ENCODE peak calls at places on chromosomes 6 and 20, in five cellular contexts. X is stimulated activated CD4-positive, alpha-beta T cell treated with anti-CD3 and anti-CD28 coated beads, Interleukin-15, amount 100 ng/mL, for 1 hour; Z is HT-29; F is cardiac septum; S is Kasumi-1. W is an unnamed sample.
A peak's percentile ranks its signal among the peaks of the same experiment; 100 is the strongest.

GRCh38 chr6:141169419-141169818 is 963.3 kb upstream of the GJE1 start:
- DNase-seq in Z (no peak), F (no peak), X (no peak), S (no peak), W (peak; percentile 90)

GRCh38 chr20:32585519-32586127 is 490 bp upstream of the NOL4L start:
- DNase-seq in Z (no peak), S (no peak), X (no peak), F (no peak), W (no peak)

GRCh38 chr6:139334791-139335446 is 39.5 kb downstream of the CITED2 start:
- DNase-seq in F (no peak), S (peak; percentile 29), X (no peak), Z (no peak), W (peak; percentile 91)

GRCh38 chr20:11755071-11755881 is 162.4 kb upstream of the BTBD3 start:
- DNase-seq in S (no peak), X (no peak), F (no peak), Z (peak; percentile 24), W (peak; percentile 26)

GRCh38 chr6:71035871-71036270 is 79.0 kb upstream of the B3GAT2 start:
- DNase-seq in S (no peak), Z (no peak), F (no peak), X (no peak), W (no peak)

GRCh38 chr20:12068146-12068545 is 150.5 kb downstream of the BTBD3 start:
- DNase-seq in X (no peak), Z (no peak), S (no peak), F (no peak), W (peak; percentile 12)

GRCh38 chr6:19723533-19723932 is 113.6 kb upstream of the ID4 start:
- DNase-seq in F (no peak), X (no peak), S (no peak), Z (no peak), W (peak; percentile 96)

GRCh38 chr6:150891886-150892485 is 26.5 kb downstream of the MTHFD1L start:
- DNase-seq in F (peak; percentile 83), S (peak; percentile 61), X (peak; percentile 28), Z (peak; percentile 83), W (peak; percentile 78)

GRCh38 chr20:4726710-4727391 is 5.1 kb downstream of the PRND start:
- DNase-seq in Z (no peak), F (no peak), X (no peak), S (no peak), W (peak; percentile 78)

GRCh38 chr20:58431134-58431533 is 42.1 kb downstream of the VAPB start:
- DNase-seq in S (no peak), X (no peak), Z (no peak), F (no peak), W (peak; percentile 38)

GRCh38 chr6:108874470-108875160 is 26.4 kb downstream of the ARMC2 start:
- DNase-seq in S (peak; percentile 22), X (no peak), F (no peak), Z (no peak), W (peak; percentile 71)

GRCh38 chr6:45920819-45921511 is 94.7 kb downstream of the CLIC5 start:
- DNase-seq in F (no peak), S (no peak), X (no peak), Z (no peak), W (peak; percentile 9)

GRCh38 chr6:1641391-1641790 is 31.7 kb downstream of the FOXC1 start:
- DNase-seq in X (no peak), Z (peak; percentile 96), S (no peak), F (no peak), W (no peak)

GRCh38 chr6:52306972-52307849 is 22.7 kb upstream of the MCM3 start:
- DNase-seq in X (no peak), F (no peak), Z (no peak), S (peak; percentile 21), W (no peak)

GRCh38 chr20:4060054-4060795 is 44.9 kb upstream of the RNF24 start:
- DNase-seq in Z (peak; percentile 66), X (no peak), S (no peak), F (no peak), W (no peak)

GRCh38 chr20:12383770-12384304 is 466.1 kb downstream of the BTBD3 start:
- DNase-seq in S (no peak), F (no peak), X (no peak), Z (no peak), W (no peak)

GRCh38 chr20:840858-841567 is 7.5 kb downstream of the FAM110A start:
- DNase-seq in F (no peak), Z (peak; percentile 44), X (no peak), S (no peak), W (no peak)